ENCODE peak calls at places on chromosomes 3 and 15, in eight cellular contexts. Q, E, N, V, M, A, B and H are unnamed samples.
A peak's percentile ranks its signal among the peaks of the same experiment; 100 is the strongest.

GRCh38 chr3:88876724-88877123 is 230.7 kb upstream of the EPHA3 start:
- DNase-seq in A (no peak), B (no peak), N (no peak), V (no peak), M (no peak), Q (no peak), E (no peak), H (no peak)

GRCh38 chr3:61221759-61222362 is 29.4 kb downstream of the FHIT start:
- DNase-seq in B (no peak), E (no peak), A (no peak), Q (no peak), V (no peak), M (no peak), N (no peak), H (no peak)

GRCh38 chr3:4971838-4972237 is 7.4 kb upstream of the BHLHE40 start:
- DNase-seq in A (no peak), B (no peak), V (no peak), Q (no peak), M (no peak), N (no peak), E (no peak), H (no peak)

GRCh38 chr3:62131620-62132019 is 241.7 kb downstream of the FEZF2 start:
- DNase-seq in A (no peak), M (no peak), E (no peak), Q (peak; percentile 15), B (no peak), V (no peak), N (no peak), H (no peak)

GRCh38 chr3:73600293-73600938 is 24.3 kb downstream of the PDZRN3 start:
- DNase-seq in A (no peak), M (no peak), E (no peak), B (no peak), V (no peak), Q (peak; percentile 37), N (no peak), H (peak; percentile 77)

GRCh38 chr3:99012051-99012450 is 110.6 kb upstream of the DCBLD2 start:
- DNase-seq in B (no peak), Q (peak; percentile 29), A (no peak), E (no peak), N (peak; percentile 88), V (no peak), M (no peak), H (peak; percentile 8)

GRCh38 chr3:51389423-51390183 is 1.5 kb upstream of the RBM15B start:
- DNase-seq in N (peak; percentile 72), V (peak; percentile 31), M (peak; percentile 34), B (peak; percentile 59), A (peak; percentile 46), E (peak; percentile 48), Q (peak; percentile 60), H (peak; percentile 53)

GRCh38 chr3:72482589-72483249 is 365.5 kb downstream of the SHQ1 start:
- DNase-seq in M (no peak), Q (peak; percentile 76), N (peak; percentile 80), V (no peak), B (peak; percentile 48), A (peak; percentile 24), E (peak; percentile 87), H (peak; percentile 86)

GRCh38 chr3:96931491-96931890 is 117.1 kb downstream of the EPHA6 start:
- DNase-seq in E (no peak), Q (no peak), B (no peak), N (no peak), V (no peak), M (no peak), A (no peak), H (no peak)

GRCh38 chr15:79329186-79329611 is 18.3 kb downstream of the TMED3 start:
- DNase-seq in E (no peak), A (no peak), B (no peak), V (no peak), Q (peak; percentile 54), N (no peak), M (no peak), H (peak; percentile 93)

GRCh38 chr15:32866486-32867312 is 148.9 kb downstream of the GREM1 start:
- DNase-seq in N (no peak), M (no peak), B (no peak), E (no peak), V (no peak), A (no peak), Q (peak; percentile 65), H (peak; percentile 28)

GRCh38 chr3:57752307-57752706 is 3.8 kb upstream of the SLMAP start:
- DNase-seq in M (no peak), A (no peak), N (no peak), E (no peak), Q (peak; percentile 11), B (peak; percentile 75), V (no peak), H (peak; percentile 12)

GRCh38 chr15:75842722-75843617 is at the start of gene UBE2Q2:
- DNase-seq in M (peak; percentile 65), A (peak; percentile 62), Q (peak; percentile 83), E (peak; percentile 61), N (peak; percentile 90), V (peak; percentile 58), B (peak; percentile 78), H (peak; percentile 78)

GRCh38 chr3:111548060-111548459 is 6.1 kb downstream of the CD96 start:
- DNase-seq in E (no peak), Q (peak; percentile 3), N (peak; percentile 35), V (no peak), B (no peak), M (no peak), A (no peak), H (no peak)

GRCh38 chr3:49869525-49870126 is at the start of gene CAMKV:
- DNase-seq in Q (no peak), E (peak; percentile 20), M (peak; percentile 22), N (no peak), B (no peak), V (peak; percentile 40), A (no peak), H (no peak)